ENCODE peak calls at places on chromosome 11, in ten cellular contexts. B is kidney epithelial cell, K is heart right ventricle, J is RWPE2, A is tibial artery, O is A549, P is WTC11, G is AG10803, D is fibroblast of lung, M is RWPE1. V is an unnamed sample.

GRCh38 chr11:12149672-12150225 is 39.4 kb downstream of the MICAL2 start:
- DNase-seq in D (peak), M (no peak), B (no peak), K (no peak), A (no peak), O (no peak), G (no peak), J (no peak), P (no peak), V (no peak)

GRCh38 chr11:12508151-12508740 is 130.9 kb downstream of the PARVA start:
- DNase-seq in M (no peak), J (no peak), D (peak), A (no peak), G (peak), O (no peak), B (no peak), K (peak), P (no peak), V (peak)

GRCh38 chr11:117229931-117230285 is 2.0 kb downstream of the PCSK7 start:
- DNase-seq in K (no peak), P (no peak), O (no peak), D (no peak), B (no peak), M (no peak), A (no peak), J (peak), G (no peak), V (no peak)

GRCh38 chr11:45872513-45873356 is 12.7 kb upstream of the MAPK8IP1 start:
- DNase-seq in J (no peak), G (peak), D (peak), P (peak), B (no peak), M (peak), K (no peak), O (peak), A (no peak), V (peak)

GRCh38 chr11:95154514-95154913 is 64.9 kb downstream of the ENDOD1 start:
- DNase-seq in J (no peak), O (peak), B (no peak), M (peak), D (peak), K (peak), P (peak), A (no peak), G (peak), V (peak)

GRCh38 chr11:75603791-75604736 is 42.0 kb downstream of the SERPINH1 start:
- DNase-seq in A (no peak), D (peak), B (no peak), M (peak), P (no peak), O (no peak), G (peak), J (no peak), K (no peak), V (peak)

GRCh38 chr11:64865286-64866172 is 12.9 kb downstream of the EHD1 start:
- DNase-seq in M (no peak), B (no peak), D (peak), J (no peak), P (no peak), A (peak), O (no peak), G (peak), K (no peak), V (peak)

GRCh38 chr11:23725752-23726151 is 771.1 kb upstream of the LUZP2 start:
- DNase-seq in M (no peak), G (peak), P (no peak), D (peak), O (no peak), A (no peak), K (no peak), B (no peak), J (no peak), V (peak)

GRCh38 chr11:94948070-94948617 is 25.2 kb downstream of the CWC15 start:
- DNase-seq in O (no peak), G (peak), D (peak), B (peak), P (no peak), M (no peak), K (no peak), J (no peak), A (no peak), V (peak)

GRCh38 chr11:119854521-119854920 is 125.5 kb upstream of the NECTIN1 start:
- DNase-seq in K (no peak), P (no peak), A (no peak), G (no peak), J (no peak), B (no peak), M (peak), D (no peak), O (no peak), V (no peak)

DNA sequence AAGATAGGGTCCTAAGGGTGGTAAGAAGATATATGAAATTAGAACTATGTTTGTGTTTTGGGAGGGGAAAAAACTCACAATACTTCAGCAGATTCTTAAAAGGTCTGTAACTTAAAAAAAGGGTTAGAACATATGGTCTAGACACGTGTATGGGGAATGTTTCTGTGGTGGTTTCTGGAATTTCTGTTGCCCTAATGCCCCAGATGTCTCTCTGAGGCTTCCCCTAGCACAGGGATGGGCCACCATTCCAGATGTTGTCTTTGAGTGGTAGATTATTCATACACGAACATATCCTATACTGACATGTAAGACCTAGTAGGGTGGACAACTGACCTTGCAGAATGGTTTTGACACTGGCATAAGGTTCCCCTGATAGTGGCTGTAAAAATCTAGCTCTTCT is 26.2 kb downstream of the EHF start:
- DNase-seq in G (peak), O (no peak), D (peak), J (no peak), M (no peak), K (no peak), A (no peak), B (no peak), P (no peak), V (no peak)
- TF ChIP-seq CTCF in G (no peak), O (no peak), D (no peak), J (no peak), M (no peak), K (no peak), A (no peak), B (no peak), P (no peak), V (no peak)

GRCh38 chr11:1832989-1833365 is 1.8 kb upstream of the SYT8 start:
- DNase-seq in O (no peak), D (no peak), G (no peak), M (no peak), P (peak), B (no peak), A (no peak), K (no peak), J (no peak), V (no peak)

GRCh38 chr11:1835671-1836010 is 851 bp downstream of the SYT8 start:
- DNase-seq in D (no peak), B (no peak), G (no peak), K (no peak), P (no peak), J (no peak), M (no peak), O (no peak), A (no peak), V (no peak)

GRCh38 chr11:1834791-1835670 is at the start of gene SYT8:
- DNase-seq in G (no peak), B (no peak), J (no peak), P (no peak), O (no peak), D (no peak), M (no peak), A (no peak), K (no peak), V (no peak)

GRCh38 chr11:1832181-1832988 is 2.4 kb upstream of the SYT8 start:
- DNase-seq in A (no peak), P (peak), O (peak), G (peak), K (no peak), J (no peak), M (no peak), D (peak), B (no peak), V (peak)

DNA sequence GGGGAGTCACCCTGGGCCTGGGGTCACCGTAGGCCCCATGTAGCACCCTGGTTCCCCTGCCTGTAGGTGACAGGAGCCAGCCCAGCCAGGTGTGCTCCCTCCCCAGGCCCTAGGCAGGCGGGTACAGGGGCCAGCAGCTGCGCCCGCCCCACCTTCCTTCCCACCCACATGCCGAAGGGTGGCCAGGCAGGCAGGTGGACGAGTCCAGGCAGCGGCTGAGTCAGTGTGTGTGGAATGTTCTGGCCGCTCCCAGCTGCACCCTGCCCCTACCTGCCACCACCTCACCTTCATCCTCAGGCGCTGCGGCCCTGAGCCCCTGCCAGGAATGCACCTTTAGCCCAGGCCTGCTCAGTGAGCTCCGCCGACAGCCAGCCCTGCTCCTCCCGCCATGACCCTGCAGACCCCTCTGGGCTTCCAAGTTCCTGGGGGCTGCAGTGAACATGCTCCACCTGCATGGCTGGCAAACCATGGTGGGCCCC is 619 bp upstream of the SYT8 start:
- DNase-seq in M (peak), B (peak), G (no peak), J (peak), K (no peak), D (no peak), O (no peak), A (no peak), P (no peak), V (no peak)
- TF ChIP-seq CTCF in M (no peak), B (no peak), G (no peak), J (no peak), K (no peak), D (no peak), O (no peak), A (no peak), P (no peak), V (no peak)

DNA sequence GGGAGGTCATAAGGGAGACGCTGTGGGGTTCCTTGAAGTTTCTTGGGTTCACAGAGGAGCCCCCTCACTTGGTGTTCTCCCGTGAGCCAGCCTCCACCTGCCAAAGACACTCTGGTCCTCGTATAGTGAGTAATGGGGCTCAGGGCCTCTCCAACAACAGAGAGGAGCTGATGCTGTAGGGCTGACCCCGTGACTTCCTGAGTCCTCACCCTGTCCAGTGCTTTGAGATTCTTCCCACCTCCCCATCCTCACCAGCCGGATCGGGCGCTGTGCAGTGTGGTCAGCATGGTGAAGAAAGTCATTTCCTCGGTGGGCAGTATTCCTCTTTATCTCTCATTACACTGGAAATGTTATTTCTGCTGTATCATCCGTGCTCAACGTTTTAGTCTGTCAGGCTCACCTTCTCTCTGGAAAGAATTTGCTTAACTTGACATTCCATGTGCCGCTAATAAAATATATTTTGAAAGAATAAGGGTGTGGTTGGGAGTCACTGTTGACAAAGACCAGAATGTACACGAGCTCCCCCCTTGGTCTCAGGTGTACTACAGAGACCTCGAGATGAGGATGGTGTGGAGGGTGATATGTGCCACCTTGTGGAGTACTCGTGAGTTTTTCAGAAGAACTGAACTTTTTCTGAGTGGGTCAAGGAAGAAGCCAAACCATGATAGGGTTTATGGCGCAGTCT is 25.7 kb upstream of the SCGB1A1 start:
- DNase-seq in M (peak), O (peak), P (no peak), A (peak), B (no peak), D (no peak), K (no peak), J (no peak), G (no peak), V (no peak)
- TF ChIP-seq CTCF in M (peak), O (peak), P (no peak), A (no peak), B (peak), D (no peak), K (no peak), J (peak), G (no peak), V (peak)

GRCh38 chr11:721913-722811 is 16.1 kb downstream of the EPS8L2 start:
- DNase-seq in B (no peak), G (no peak), P (no peak), A (peak), K (no peak), M (no peak), J (no peak), O (no peak), D (no peak), V (no peak)
- TF ChIP-seq CTCF in B (no peak), G (no peak), P (no peak), A (no peak), K (no peak), M (no peak), J (no peak), O (no peak), D (no peak), V (no peak)

GRCh38 chr11:122653911-122654310 is 1.6 kb upstream of the UBASH3B start:
- DNase-seq in M (no peak), K (no peak), P (no peak), A (no peak), J (no peak), G (no peak), O (no peak), B (no peak), D (no peak), V (peak)
- TF ChIP-seq CTCF in M (no peak), K (no peak), P (no peak), A (no peak), J (no peak), G (peak), O (no peak), B (no peak), D (peak), V (no peak)

DNA sequence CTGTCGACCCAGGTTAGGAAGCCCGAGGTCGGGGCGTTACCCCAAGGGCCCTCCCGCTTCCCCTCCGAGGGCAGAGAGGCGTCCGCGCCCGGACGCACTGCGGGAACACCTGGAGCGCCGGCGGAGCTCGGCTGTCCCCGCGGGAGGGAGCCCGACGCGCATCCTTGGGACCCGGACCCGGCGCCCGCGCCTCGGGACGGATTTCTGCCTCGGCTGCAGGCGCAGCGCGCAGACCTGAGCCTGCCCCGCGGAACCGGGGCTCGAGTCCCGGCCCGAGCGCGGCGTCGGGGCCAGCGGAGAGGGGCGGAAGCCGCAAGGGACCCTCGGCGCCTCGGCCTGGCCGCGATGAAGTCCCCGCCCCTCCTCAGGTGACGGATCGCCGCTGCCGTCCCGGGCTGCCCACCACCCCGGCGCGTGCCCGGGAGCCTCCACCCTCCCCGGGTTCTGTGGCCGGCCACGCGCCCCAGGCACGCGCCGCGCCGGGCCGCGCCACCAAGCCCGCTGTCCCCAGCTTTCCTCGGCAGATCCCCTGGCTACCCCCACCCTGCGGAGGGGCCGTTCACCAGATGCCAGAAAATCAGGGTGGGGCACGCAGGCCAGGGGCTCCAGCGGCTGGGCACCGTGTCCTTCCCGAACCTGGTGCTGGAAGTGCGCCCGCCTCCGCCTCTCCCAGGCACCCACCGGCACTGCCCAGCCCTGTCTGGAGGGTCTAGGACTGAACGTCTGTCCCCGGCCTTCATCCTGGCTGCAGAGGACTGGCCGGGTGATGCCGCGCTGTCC is 407 bp downstream of the GLB1L3 start:
- DNase-seq in J (no peak), P (peak), D (no peak), M (peak), G (no peak), A (no peak), O (no peak), B (no peak), K (no peak), V (no peak)
- TF ChIP-seq CTCF in J (peak), P (no peak), D (no peak), M (no peak), G (no peak), A (no peak), O (no peak), B (no peak), K (no peak), V (no peak)

GRCh38 chr11:73157141-73158010 is 15.3 kb upstream of the FCHSD2 start:
- DNase-seq in M (no peak), B (no peak), G (peak), P (no peak), O (no peak), A (peak), D (peak), J (no peak), K (peak), V (peak)
- TF ChIP-seq CTCF in M (no peak), B (no peak), G (no peak), P (no peak), O (no peak), A (no peak), D (no peak), J (no peak), K (peak), V (no peak)

DNA sequence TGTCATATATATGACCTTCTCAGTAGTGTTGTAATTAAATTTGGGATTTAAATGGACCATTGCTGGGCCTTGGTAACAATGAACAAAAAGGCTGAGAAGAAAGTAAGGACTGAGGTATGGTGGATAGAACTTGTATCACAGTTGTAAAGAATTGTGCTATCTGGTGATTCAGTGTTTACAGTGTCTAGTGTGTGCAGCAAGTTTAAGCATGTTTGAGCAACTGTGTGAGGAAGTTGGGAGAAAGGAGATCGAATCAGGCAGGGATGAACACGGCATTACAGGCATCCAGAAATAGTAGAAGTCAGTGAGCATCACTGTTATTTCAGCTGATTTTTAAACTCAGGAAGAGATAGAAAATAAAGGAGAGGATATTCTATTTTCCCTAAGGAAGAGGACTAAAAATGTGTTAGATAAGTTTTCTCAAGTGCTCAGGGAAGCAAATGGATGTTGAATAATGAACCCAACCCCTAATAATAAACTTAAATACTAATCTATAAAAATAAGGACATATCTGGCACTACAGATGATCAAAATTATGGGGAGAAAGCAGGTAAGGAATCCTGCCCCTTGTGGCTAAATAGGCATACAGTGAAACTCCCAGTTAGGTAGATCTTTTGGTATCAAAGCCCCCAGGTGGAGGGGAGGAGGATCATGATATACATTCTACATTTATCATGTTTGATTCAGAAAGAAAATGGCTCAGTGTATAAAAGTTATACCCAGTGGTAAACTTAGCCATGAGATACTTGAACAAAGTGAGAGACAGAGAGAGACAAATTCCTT is 361.0 kb upstream of the ANO3 start:
- DNase-seq in G (no peak), J (no peak), D (no peak), A (no peak), M (peak), B (no peak), O (peak), K (no peak), P (no peak), V (no peak)
- TF ChIP-seq CTCF in G (peak), J (peak), D (peak), A (no peak), M (peak), B (peak), O (peak), K (no peak), P (peak), V (peak)

DNA sequence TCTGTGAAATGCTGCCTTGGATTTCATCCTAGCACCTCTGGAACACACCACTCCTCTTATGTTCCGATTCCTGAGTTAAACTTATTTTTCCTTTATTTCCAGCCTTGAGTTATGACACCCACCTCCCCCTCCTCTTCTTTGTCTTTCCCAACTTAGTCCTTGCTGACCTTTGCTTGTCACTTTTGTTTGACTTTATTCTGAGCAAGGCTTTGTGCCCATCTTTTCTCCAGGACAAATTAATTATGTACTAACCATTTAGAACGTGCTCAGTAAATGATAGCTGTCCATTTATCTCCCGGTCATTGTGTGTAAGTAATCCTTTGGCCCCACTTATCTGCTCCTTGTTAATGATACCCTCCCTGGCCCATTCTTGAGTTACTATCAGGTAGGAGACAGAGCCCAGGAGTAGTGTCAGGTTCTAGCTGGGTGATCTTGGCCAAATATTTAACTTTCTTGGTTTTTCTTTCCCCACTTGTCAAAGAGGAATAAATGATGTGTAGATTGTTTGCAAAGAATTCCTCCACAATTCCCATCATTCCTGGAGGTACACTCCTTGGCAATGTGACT is 44.2 kb downstream of the EXPH5 start:
- DNase-seq in A (no peak), M (no peak), K (no peak), G (no peak), D (no peak), P (no peak), J (no peak), O (no peak), B (no peak), V (no peak)
- TF ChIP-seq CTCF in A (no peak), M (no peak), K (no peak), G (no peak), D (no peak), P (no peak), J (no peak), O (no peak), B (no peak), V (no peak)

V was measured in cardiac fibroblast.